ENCODE peak calls at places on chromosomes 11 and 22, in seven cellular contexts. B is stimulated activated CD4-positive, alpha-beta T cell treated with anti-CD3 and anti-CD28 coated beads, Interleukin-4, amount 100 ng/mL, for 48 hours; A is lung; Z is NCI-H82; K is heart right ventricle; F is NCI-H526; W is right atrium auricular region. I is an unnamed sample.

GRCh38 chr11:27300974-27301373 is 62.0 kb downstream of the CCDC34 start:
- DNase-seq in B (no peak), A (no peak), Z (no peak), K (no peak), F (no peak), W (no peak), I (no peak)

GRCh38 chr11:86510674-86511073 is 136.0 kb downstream of the CCDC81 start:
- DNase-seq in B (no peak), A (no peak), Z (no peak), K (no peak), F (no peak), W (no peak), I (no peak)

GRCh38 chr22:22857607-22858558 is 29.7 kb upstream of the IGLL5 start:
- DNase-seq in B (no peak), A (no peak), Z (peak), K (no peak), F (no peak), W (peak), I (no peak)

GRCh38 chr22:49915610-49916009 is 2.6 kb downstream of the ALG12 start:
- DNase-seq in B (no peak), A (no peak), Z (no peak), K (no peak), F (no peak), W (no peak), I (no peak)

GRCh38 chr11:82797595-82797971 is 63.9 kb upstream of the FAM181B start:
- DNase-seq in B (no peak), A (no peak), Z (no peak), K (no peak), F (no peak), W (no peak), I (no peak)

GRCh38 chr11:57214494-57214893 is 22.6 kb downstream of the APLNR start:
- DNase-seq in B (no peak), A (no peak), Z (peak), K (no peak), F (no peak), W (no peak), I (no peak)

GRCh38 chr11:102592634-102593581 is 32.2 kb downstream of the MMP20 start:
- DNase-seq in B (no peak), A (no peak), Z (peak), K (no peak), F (peak), W (no peak), I (no peak)

GRCh38 chr22:49771266-49772065 is 56.2 kb downstream of the BRD1 start:
- DNase-seq in B (no peak), A (no peak), Z (no peak), K (no peak), F (no peak), W (no peak), I (no peak)

GRCh38 chr22:37293172-37293571 is 10.9 kb downstream of the CYTH4 start:
- DNase-seq in B (no peak), A (no peak), Z (no peak), K (no peak), F (no peak), W (no peak), I (no peak)

GRCh38 chr11:65420506-65421203 is 1.9 kb upstream of the NEAT1 start:
- DNase-seq in B (no peak), A (no peak), Z (no peak), K (no peak), F (no peak), W (no peak), I (no peak)

GRCh38 chr22:33302049-33302545 is 243.9 kb upstream of the SYN3 start:
- DNase-seq in B (peak), A (peak), Z (peak), K (peak), F (peak), W (peak), I (peak)

GRCh38 chr11:33987975-33988580 is 63.5 kb upstream of the CAPRIN1 start:
- DNase-seq in B (peak), A (peak), Z (peak), K (peak), F (peak), W (peak), I (peak)

GRCh38 chr11:1499261-1499890 is 12.8 kb upstream of the MOB2 start:
- DNase-seq in B (no peak), A (no peak), Z (no peak), K (no peak), F (no peak), W (no peak), I (no peak)

GRCh38 chr11:126076641-126077040 is 14.0 kb upstream of the CDON start:
- DNase-seq in B (no peak), A (no peak), Z (peak), K (no peak), F (no peak), W (no peak), I (no peak)

GRCh38 chr11:8777907-8778767 is 95.5 kb downstream of the RPL27A start:
- DNase-seq in B (no peak), A (peak), Z (no peak), K (peak), F (no peak), W (peak), I (no peak)

GRCh38 chr11:1298695-1299492 is 10.5 kb downstream of the TOLLIP start:
- DNase-seq in B (no peak), A (peak), Z (no peak), K (peak), F (peak), W (peak), I (peak)

GRCh38 chr11:126112547-126112946 is 49.9 kb upstream of the CDON start:
- DNase-seq in B (no peak), A (no peak), Z (no peak), K (peak), F (no peak), W (peak), I (peak)

GRCh38 chr11:96091476-96091875 is 167.6 kb upstream of the MTMR2 start:
- DNase-seq in B (no peak), A (no peak), Z (peak), K (no peak), F (no peak), W (no peak), I (no peak)

GRCh38 chr11:2525166-2525861 is 80.5 kb downstream of the KCNQ1 start:
- DNase-seq in B (no peak), A (no peak), Z (no peak), K (no peak), F (no peak), W (no peak), I (no peak)

GRCh38 chr11:64858467-64859401 is 14.3 kb upstream of the CDC42BPG start:
- DNase-seq in B (no peak), A (no peak), Z (no peak), K (peak), F (no peak), W (no peak), I (no peak)

GRCh38 chr11:111736191-111736590 is 30.0 kb downstream of the PPP2R1B start:
- DNase-seq in B (no peak), A (no peak), Z (no peak), K (no peak), F (no peak), W (no peak), I (no peak)

GRCh38 chr11:26842883-26843282 is 121.0 kb upstream of the SLC5A12 start:
- DNase-seq in B (no peak), A (no peak), Z (no peak), K (no peak), F (no peak), W (no peak), I (no peak)

GRCh38 chr11:35214792-35215193 is 75.8 kb downstream of the CD44 start:
- DNase-seq in B (no peak), A (no peak), Z (no peak), K (no peak), F (no peak), W (no peak), I (no peak)

GRCh38 chr22:28710112-28710888 is 30.7 kb upstream of the TTC28 start:
- DNase-seq in B (no peak), A (no peak), Z (no peak), K (no peak), F (no peak), W (no peak), I (no peak)

GRCh38 chr11:64148200-64148916 is 17.6 kb downstream of the MACROD1 start:
- DNase-seq in B (peak), A (peak), Z (peak), K (peak), F (peak), W (peak), I (peak)

GRCh38 chr22:25783856-25784255 is 41.9 kb downstream of the MYO18B start:
- DNase-seq in B (no peak), A (no peak), Z (no peak), K (no peak), F (no peak), W (no peak), I (no peak)

GRCh38 chr11:117498791-117499190 is 171.1 kb downstream of the CEP164 start:
- DNase-seq in B (no peak), A (no peak), Z (no peak), K (no peak), F (peak), W (no peak), I (no peak)

GRCh38 chr11:79168530-79169110 is 272.2 kb downstream of the TENM4 start:
- DNase-seq in B (no peak), A (no peak), Z (no peak), K (no peak), F (no peak), W (no peak), I (no peak)

GRCh38 chr11:21412652-21413383 is 743.4 kb downstream of the NELL1 start:
- DNase-seq in B (no peak), A (no peak), Z (peak), K (no peak), F (no peak), W (no peak), I (no peak)

GRCh38 chr11:35247428-35247827 is 108.5 kb downstream of the CD44 start:
- DNase-seq in B (no peak), A (no peak), Z (no peak), K (no peak), F (no peak), W (no peak), I (no peak)

GRCh38 chr11:7547091-7547490 is 33.3 kb downstream of the PPFIBP2 start:
- DNase-seq in B (no peak), A (no peak), Z (no peak), K (no peak), F (no peak), W (no peak), I (no peak)

GRCh38 chr11:125627236-125627910 is 2.4 kb downstream of the CHEK1 start:
- DNase-seq in B (no peak), A (no peak), Z (no peak), K (no peak), F (no peak), W (no peak), I (no peak)

GRCh38 chr11:66891849-66892660 is 35.2 kb downstream of the LRFN4 start:
- DNase-seq in B (peak), A (no peak), Z (no peak), K (no peak), F (no peak), W (peak), I (no peak)

GRCh38 chr11:123491241-123491640 is 61.2 kb downstream of the GRAMD1B start:
- DNase-seq in B (no peak), A (no peak), Z (no peak), K (no peak), F (no peak), W (no peak), I (no peak)

GRCh38 chr22:25357606-25358420 is 138.4 kb downstream of the CRYBB2 start:
- DNase-seq in B (no peak), A (no peak), Z (no peak), K (no peak), F (no peak), W (no peak), I (no peak)

GRCh38 chr11:122717264-122717867 is 61.8 kb downstream of the UBASH3B start:
- DNase-seq in B (no peak), A (no peak), Z (no peak), K (no peak), F (no peak), W (no peak), I (no peak)

GRCh38 chr11:78417888-78418583 is 416 bp upstream of the GAB2 start:
- DNase-seq in B (peak), A (peak), Z (peak), K (peak), F (peak), W (peak), I (peak)

GRCh38 chr11:64765291-64765803 is 5.6 kb upstream of the PYGM start:
- DNase-seq in B (no peak), A (no peak), Z (no peak), K (no peak), F (no peak), W (no peak), I (no peak)

I was measured in tibial nerve.